ENCODE peak calls at places on chromosomes 13 and 19, in ten cellular contexts. D is HFF-Myc; V is stimulated activated CD4-positive, alpha-beta T cell treated with anti-CD3 and anti-CD28 coated beads, Interleukin-1b, Interleukin-23, amount 100 ng/mL, for 24 hours; I is activated CD8-positive, alpha-beta T cell treated with anti-CD3 and anti-CD28 coated beads, Interleukin-2, amount 10 ng/mL, durations not matched to agents 7 days and 5 days; L is CD4-positive, alpha-beta memory T cell; C is NCI-H2227 treated with DMSO at 0.1 percent for 48 hours; Z is psoas muscle; E is NCI-H2081 treated with DMSO at 0.1 percent for 48 hours; X is GM12891; S is hippocampal formation. M is an unnamed sample.

GRCh38 chr19:57563547-57563946 is 3.9 kb upstream of the ZNF550 start:
- DNase-seq in X (no peak), Z (no peak), V (no peak), D (no peak), E (no peak), S (no peak), C (no peak), L (no peak), I (no peak), M (no peak)

GRCh38 chr13:109146912-109147624 is 517.7 kb downstream of the MYO16 start:
- DNase-seq in E (no peak), V (no peak), C (no peak), X (no peak), I (no peak), S (no peak), Z (no peak), D (peak), L (no peak), M (no peak)

GRCh38 chr19:9673912-9674668 is 810 bp downstream of the ZNF562 start:
- DNase-seq in I (peak), Z (no peak), X (no peak), S (no peak), C (no peak), D (no peak), L (no peak), V (peak), E (no peak), M (no peak)

GRCh38 chr19:2230807-2231533 is 5.2 kb downstream of the PLEKHJ1 start:
- DNase-seq in I (no peak), V (no peak), Z (no peak), S (no peak), E (no peak), D (no peak), C (no peak), L (no peak), X (no peak), M (no peak)

GRCh38 chr19:6803036-6803404 is 30.5 kb downstream of the VAV1 start:
- DNase-seq in L (no peak), E (no peak), Z (no peak), D (no peak), X (no peak), C (no peak), V (no peak), I (no peak), S (no peak), M (no peak)

GRCh38 chr19:41175825-41176734 is 16.9 kb upstream of the CYP2S1 start:
- DNase-seq in Z (no peak), L (peak), I (peak), C (peak), S (peak), E (no peak), V (peak), X (no peak), D (peak), M (no peak)

GRCh38 chr19:13825489-13826475 is 30.5 kb downstream of the ZSWIM4 start:
- DNase-seq in X (no peak), I (no peak), E (no peak), L (no peak), D (no peak), S (no peak), Z (no peak), C (no peak), V (no peak), M (no peak)

GRCh38 chr13:48585456-48585840 is 52.6 kb upstream of the RCBTB2 start:
- DNase-seq in L (no peak), C (peak), I (peak), Z (no peak), S (peak), X (no peak), E (no peak), D (peak), V (no peak), M (no peak)

GRCh38 chr13:111533900-111534645 is 213.6 kb downstream of the TEX29 start:
- DNase-seq in S (no peak), L (no peak), D (no peak), E (no peak), C (peak), I (no peak), V (no peak), Z (no peak), X (no peak), M (no peak)

GRCh38 chr13:36124236-36124822 is 6.9 kb downstream of the DCLK1 start:
- DNase-seq in S (peak), I (no peak), V (no peak), Z (no peak), L (no peak), C (no peak), E (no peak), D (no peak), X (no peak), M (no peak)

GRCh38 chr19:7067716-7068115 is 1.8 kb upstream of the ZNF557 start:
- DNase-seq in I (no peak), V (no peak), X (no peak), D (no peak), C (no peak), Z (no peak), E (no peak), L (no peak), S (no peak), M (no peak)

GRCh38 chr19:916645-917322 is 349 bp upstream of the KISS1R start:
- DNase-seq in C (no peak), Z (no peak), L (no peak), S (no peak), I (no peak), E (no peak), V (no peak), D (no peak), X (no peak), M (no peak)

GRCh38 chr19:18479964-18480723 is 41.7 kb downstream of the ELL start:
- DNase-seq in C (no peak), E (no peak), S (no peak), D (no peak), X (no peak), L (no peak), Z (peak), I (no peak), V (no peak), M (peak)

GRCh38 chr13:26784704-26785639 is 24.4 kb upstream of the GPR12 start:
- DNase-seq in Z (no peak), I (no peak), V (no peak), D (no peak), E (no peak), C (no peak), S (no peak), X (no peak), L (no peak), M (no peak)

GRCh38 chr13:66348745-66349720 is 881.1 kb downstream of the PCDH9 start:
- DNase-seq in C (peak), L (no peak), I (no peak), E (peak), X (no peak), Z (no peak), D (no peak), V (no peak), S (no peak), M (no peak)

GRCh38 chr19:55657004-55657747 is 2.3 kb downstream of the U2AF2 start:
- DNase-seq in Z (no peak), L (no peak), I (no peak), C (peak), E (no peak), S (no peak), X (no peak), V (no peak), D (no peak), M (no peak)

GRCh38 chr19:46714523-46715106 is 2.3 kb downstream of the PRKD2 start:
- DNase-seq in V (peak), C (no peak), L (peak), E (no peak), S (no peak), Z (no peak), D (no peak), I (peak), X (peak), M (no peak)

GRCh38 chr19:27971071-27971470 is 1241.9 kb downstream of the UQCRFS1 start:
- DNase-seq in L (no peak), X (no peak), C (no peak), E (no peak), S (no peak), D (no peak), V (no peak), Z (no peak), I (no peak), M (no peak)

GRCh38 chr19:45496349-45496953 is 396 bp downstream of the RTN2 start:
- DNase-seq in C (no peak), E (no peak), Z (peak), I (peak), D (no peak), X (no peak), V (peak), L (peak), S (no peak), M (peak)

GRCh38 chr19:34253711-34254551 is 423 bp upstream of the GARRE1 start:
- DNase-seq in Z (peak), S (peak), I (no peak), D (no peak), V (no peak), L (peak), C (peak), E (peak), X (peak), M (peak)

GRCh38 chr19:23531976-23532375 is 136.7 kb upstream of the ZNF91 start:
- DNase-seq in X (no peak), V (no peak), D (no peak), E (no peak), I (no peak), Z (no peak), L (no peak), S (no peak), C (no peak), M (no peak)

GRCh38 chr13:20160346-20161274 is at the start of gene GJA3:
- DNase-seq in D (no peak), L (peak), E (no peak), V (peak), X (peak), C (no peak), Z (no peak), S (no peak), I (peak), M (no peak)

GRCh38 chr13:75760182-75760981 is 124.3 kb downstream of the LMO7 start:
- DNase-seq in L (peak), E (peak), Z (no peak), I (peak), X (no peak), V (no peak), D (no peak), S (no peak), C (no peak), M (no peak)

GRCh38 chr13:83057119-83057518 is 825.2 kb downstream of the SLITRK1 start:
- DNase-seq in D (no peak), V (no peak), E (no peak), X (no peak), L (no peak), Z (no peak), S (no peak), I (no peak), C (no peak), M (no peak)

GRCh38 chr13:20566424-20566916 is 487 bp upstream of the IFT88 start:
- DNase-seq in C (no peak), E (no peak), Z (no peak), D (peak), L (no peak), X (no peak), I (no peak), S (no peak), V (no peak), M (peak)

GRCh38 chr19:35247526-35248309 is 1.1 kb upstream of the LSR start:
- DNase-seq in E (peak), X (peak), L (peak), C (peak), I (peak), D (no peak), S (no peak), Z (peak), V (peak), M (no peak)

GRCh38 chr19:11038511-11038910 is 50.8 kb upstream of the LDLR start:
- DNase-seq in D (no peak), E (no peak), S (no peak), Z (no peak), V (no peak), X (no peak), I (no peak), L (no peak), C (no peak), M (no peak)

GRCh38 chr19:1470864-1471513 is 8.0 kb downstream of the C19orf25 start:
- DNase-seq in C (peak), X (no peak), V (no peak), I (no peak), L (no peak), D (no peak), E (no peak), S (no peak), Z (peak), M (no peak)

GRCh38 chr19:17455711-17456123 is 5.0 kb downstream of the NXNL1 start:
- DNase-seq in C (no peak), E (no peak), X (no peak), Z (no peak), L (no peak), I (no peak), V (no peak), D (no peak), S (no peak), M (no peak)

GRCh38 chr19:38684078-38684861 is 36.8 kb downstream of the ACTN4 start:
- DNase-seq in Z (peak), X (no peak), D (peak), V (no peak), E (no peak), L (no peak), I (peak), S (no peak), C (peak), M (no peak)

GRCh38 chr19:43624933-43625332 is 5.5 kb upstream of the ZNF428 start:
- DNase-seq in Z (peak), E (no peak), X (peak), S (no peak), L (peak), V (peak), D (no peak), I (peak), C (no peak), M (no peak)

GRCh38 chr13:72170571-72170970 is 303.6 kb upstream of the DACH1 start:
- DNase-seq in D (no peak), I (no peak), S (no peak), E (no peak), L (no peak), X (no peak), Z (no peak), C (no peak), V (no peak), M (no peak)

GRCh38 chr19:55368701-55369563 is 1.3 kb downstream of the IL11 start:
- DNase-seq in L (no peak), E (no peak), I (no peak), V (no peak), X (no peak), D (no peak), C (no peak), S (no peak), Z (no peak), M (no peak)

GRCh38 chr19:20879501-20879900 is 43.5 kb upstream of the ZNF85 start:
- DNase-seq in S (no peak), X (no peak), D (no peak), I (no peak), V (no peak), C (no peak), Z (no peak), L (no peak), E (no peak), M (no peak)

GRCh38 chr13:95704510-95704909 is 27.6 kb downstream of the DNAJC3 start:
- DNase-seq in C (no peak), Z (no peak), E (no peak), D (no peak), V (no peak), S (no peak), L (no peak), I (no peak), X (no peak), M (no peak)